ENCODE peak calls at places on chromosomes 6 and 20, in eight cellular contexts. E, M, L, P, D, W, V and G are unnamed samples.

GRCh38 chr6:160995271-160995670 is 3.7 kb downstream of the MAP3K4 start:
- DNase-seq in E (no peak), M (no peak), L (no peak), P (no peak), D (no peak), W (peak; percentile 21), V (no peak), G (no peak)

GRCh38 chr20:38222231-38222922 is 38.2 kb downstream of the KIAA1755 start:
- DNase-seq in E (peak; percentile 69), M (peak; percentile 71), L (peak; percentile 83), P (peak; percentile 37), D (peak; percentile 26), W (peak; percentile 37), V (no peak), G (peak; percentile 65)

GRCh38 chr6:107264357-107264831 is 149.1 kb upstream of the BEND3 start:
- DNase-seq in E (peak; percentile 83), M (peak; percentile 91), L (peak; percentile 46), P (no peak), D (peak; percentile 78), W (peak; percentile 73), V (no peak), G (peak; percentile 73)

GRCh38 chr6:148235446-148235845 is 107.2 kb upstream of the SASH1 start:
- DNase-seq in E (peak; percentile 74), M (no peak), L (peak; percentile 18), P (no peak), D (no peak), W (peak; percentile 87), V (no peak), G (no peak)

GRCh38 chr6:4957521-4958231 is 46.2 kb downstream of the RPP40 start:
- DNase-seq in E (peak; percentile 44), M (peak; percentile 24), L (peak; percentile 39), P (no peak), D (no peak), W (no peak), V (no peak), G (peak; percentile 11)

GRCh38 chr6:104322849-104323248 is 536.9 kb downstream of the HACE1 start:
- DNase-seq in E (no peak), M (no peak), L (no peak), P (no peak), D (no peak), W (no peak), V (no peak), G (no peak)

GRCh38 chr6:18596529-18596835 is 209.3 kb downstream of the RNF144B start:
- DNase-seq in E (no peak), M (no peak), L (no peak), P (no peak), D (no peak), W (no peak), V (no peak), G (no peak)

GRCh38 chr20:32539817-32540675 is 45.1 kb downstream of the NOL4L start:
- DNase-seq in E (no peak), M (peak; percentile 71), L (peak; percentile 52), P (peak; percentile 79), D (no peak), W (no peak), V (no peak), G (no peak)

GRCh38 chr20:11018668-11019170 is 344.9 kb upstream of the JAG1 start:
- DNase-seq in E (no peak), M (no peak), L (peak; percentile 6), P (no peak), D (no peak), W (no peak), V (no peak), G (no peak)

GRCh38 chr6:7811441-7811840 is 85.5 kb downstream of the BMP6 start:
- DNase-seq in E (no peak), M (no peak), L (no peak), P (no peak), D (no peak), W (no peak), V (no peak), G (no peak)

GRCh38 chr20:34798871-34799270 is 26.6 kb downstream of the NCOA6 start:
- DNase-seq in E (no peak), M (no peak), L (no peak), P (no peak), D (no peak), W (no peak), V (no peak), G (no peak)

DNA sequence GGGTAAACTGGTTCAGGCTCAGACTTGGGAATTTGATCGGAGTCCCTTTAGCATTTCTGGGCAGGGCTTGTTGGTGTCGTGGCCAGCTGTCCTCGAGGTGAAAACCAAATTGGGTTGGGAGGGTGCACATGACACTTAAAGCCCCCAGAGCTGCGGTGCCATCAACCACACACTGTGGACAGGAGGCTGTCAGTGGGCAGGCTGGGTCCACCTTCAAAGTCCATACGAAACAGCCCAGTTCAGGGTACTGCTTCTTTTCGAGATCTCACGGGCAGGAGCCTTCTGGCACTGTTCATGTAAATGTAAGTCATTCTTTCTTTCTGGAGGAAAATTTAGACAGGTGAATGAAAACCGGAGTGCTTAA is 7.0 kb downstream of the SYNJ2 start:
- DNase-seq in E (no peak), M (no peak), L (no peak), P (no peak), D (no peak), W (no peak), V (no peak), G (no peak)
- H3K4me2 ChIP-seq in E (no peak overlapping the region), M (no peak overlapping the region), L (no peak overlapping the region), P (no peak overlapping the region), D (no peak overlapping the region), W (no peak overlapping the region), V (no peak overlapping the region), G (no peak overlapping the region)

GRCh38 chr6:49978332-49979226 is 9.2 kb upstream of the DEFB113 start:
- DNase-seq in E (no peak), M (no peak), L (no peak), P (no peak), D (no peak), W (no peak), V (no peak), G (no peak)
- H2AFZ ChIP-seq in E (no peak overlapping the region), M (no peak overlapping the region), L (no peak overlapping the region), P (no peak overlapping the region), D (no peak overlapping the region), W (peak overlapping the region; percentile 22), V (no peak overlapping the region), G (no peak overlapping the region)

GRCh38 chr6:156928972-156929371 is 151.8 kb downstream of the ARID1B start:
- DNase-seq in E (no peak), M (no peak), L (no peak), P (no peak), D (no peak), W (no peak), V (no peak), G (no peak)

GRCh38 chr6:156934054-156934424 is 156.9 kb downstream of the ARID1B start:
- DNase-seq in E (no peak), M (no peak), L (peak; percentile 60), P (no peak), D (no peak), W (peak; percentile 16), V (no peak), G (no peak)

GRCh38 chr6:156935000-156935399 is 157.8 kb downstream of the ARID1B start:
- DNase-seq in E (no peak), M (no peak), L (no peak), P (no peak), D (no peak), W (no peak), V (no peak), G (no peak)

GRCh38 chr6:156931283-156931682 is 154.1 kb downstream of the ARID1B start:
- DNase-seq in E (no peak), M (no peak), L (no peak), P (no peak), D (no peak), W (no peak), V (no peak), G (no peak)

DNA sequence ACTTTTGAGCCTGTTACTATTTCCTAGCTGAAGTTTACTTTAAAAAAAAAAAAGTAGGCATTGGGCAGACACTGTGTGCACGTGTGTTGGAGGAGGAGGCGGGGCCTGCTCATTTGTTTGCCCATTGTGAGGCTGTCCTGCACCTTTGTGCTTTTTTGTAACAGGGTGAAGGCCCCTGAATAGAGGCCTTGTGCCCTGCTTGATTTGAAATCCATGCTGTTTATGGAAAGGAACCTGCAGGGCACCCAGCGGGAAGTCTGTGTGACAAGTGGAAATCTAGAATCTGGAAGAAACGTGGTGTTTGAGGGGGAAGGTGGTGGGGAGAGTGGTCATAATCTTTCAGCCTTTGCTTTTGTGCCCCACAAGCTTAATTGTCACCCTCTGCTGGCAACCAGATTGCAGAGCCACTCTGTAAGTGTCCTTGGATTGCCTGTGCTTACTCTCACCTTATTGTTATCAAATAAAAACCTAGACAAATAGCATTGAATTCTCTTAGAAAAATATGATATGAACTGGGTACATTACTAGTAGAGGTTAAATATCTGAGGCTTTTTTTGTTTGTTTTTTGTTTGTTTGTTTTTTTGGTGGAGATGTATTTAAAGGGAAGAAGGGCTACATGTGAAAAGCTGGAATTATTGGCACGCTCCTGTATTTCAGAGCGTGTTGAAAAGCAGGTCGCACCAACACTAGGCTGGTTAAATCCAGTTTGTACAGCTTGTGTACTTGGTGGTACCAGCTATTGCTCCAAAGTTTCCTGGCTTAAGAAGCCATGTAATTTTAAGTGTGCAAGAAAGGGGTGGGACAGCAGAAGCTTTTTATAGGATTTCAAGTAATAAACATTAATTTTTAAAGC is 156.2 kb downstream of the ARID1B start:
- DNase-seq in E (no peak), M (peak; percentile 93), L (no peak), P (peak; percentile 58), D (no peak), W (no peak), V (no peak), G (no peak)
- H3K4me2 ChIP-seq in E (no peak overlapping the region), M (peak overlapping the region; percentile 79), L (peak overlapping the region; percentile 71), P (peak overlapping the region; percentile 43), D (no peak overlapping the region), W (peak overlapping the region; percentile 61), V (peak overlapping the region; percentile 45), G (no peak overlapping the region)

DNA sequence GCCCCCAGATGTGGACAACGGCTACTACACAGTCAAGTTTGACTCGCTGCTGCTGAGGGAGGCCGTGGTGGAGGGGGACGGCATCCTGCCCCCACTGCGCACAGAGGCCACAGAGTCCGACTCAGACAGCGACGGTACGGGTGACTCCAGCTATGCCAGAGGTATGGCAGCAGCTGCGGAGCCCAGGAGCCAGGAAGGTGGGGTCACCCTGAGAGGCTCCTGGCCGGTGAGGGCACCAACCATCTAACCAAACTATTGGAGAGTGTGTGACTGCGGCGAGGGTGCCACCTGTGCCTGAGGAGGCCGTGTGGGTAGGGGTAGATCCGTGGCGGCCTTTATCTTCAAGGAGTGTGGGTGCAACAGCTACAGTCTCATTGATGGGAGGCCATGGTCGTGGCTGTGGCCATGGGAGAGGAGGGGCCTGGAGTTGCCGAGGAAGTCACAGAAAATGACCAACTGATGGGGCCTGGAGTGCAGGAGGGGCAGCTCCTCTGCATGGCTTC is 2.8 kb upstream of the LIME1 start:
- DNase-seq in E (no peak), M (no peak), L (no peak), P (no peak), D (no peak), W (no peak), V (no peak), G (no peak)
- H2AFZ ChIP-seq in E (no peak overlapping the region), M (no peak overlapping the region), L (no peak overlapping the region), P (no peak overlapping the region), D (no peak overlapping the region), W (no peak overlapping the region), V (no peak overlapping the region), G (no peak overlapping the region)